ENCODE peak calls at places on chromosomes 4 and X, in five cellular contexts. H, R, T, V and J are unnamed samples.

GRCh38 chr4:152398060-152398459 is 137.8 kb downstream of the FBXW7 start:
- DNase-seq in H (peak), R (no peak), T (peak), V (no peak), J (peak)

GRCh38 chrX:106959897-106960296 is 39.7 kb downstream of the CLDN2 start:
- DNase-seq in H (peak), R (no peak), T (peak), V (no peak), J (peak)

GRCh38 chr4:102734591-102735385 is 26.0 kb downstream of the MANBA start:
- DNase-seq in H (no peak), R (no peak), T (peak), V (no peak), J (peak)

GRCh38 chrX:7264399-7264798 is 116.4 kb upstream of the PUDP start:
- DNase-seq in H (no peak), R (no peak), T (no peak), V (no peak), J (no peak)

GRCh38 chrX:12327836-12328235 is 189.6 kb downstream of the FRMPD4 start:
- DNase-seq in H (no peak), R (no peak), T (no peak), V (no peak), J (no peak)

GRCh38 chrX:49276671-49277519 is 7.3 kb downstream of the PPP1R3F start:
- DNase-seq in H (no peak), R (peak), T (no peak), V (no peak), J (peak)

GRCh38 chr4:10461091-10461849 is 4.0 kb upstream of the ZNF518B start:
- DNase-seq in H (peak), R (peak), T (peak), V (no peak), J (peak)

GRCh38 chr4:3271131-3271530 is 21.7 kb upstream of the RGS12 start:
- DNase-seq in H (no peak), R (no peak), T (no peak), V (no peak), J (no peak)

GRCh38 chr4:176002007-176002623 is 63.5 kb upstream of the WDR17 start:
- DNase-seq in H (peak), R (no peak), T (no peak), V (peak), J (peak)

GRCh38 chr4:128825226-128825625 is 15.7 kb downstream of the JADE1 start:
- DNase-seq in H (no peak), R (no peak), T (no peak), V (no peak), J (peak)

GRCh38 chr4:182175788-182176519 is 67.2 kb upstream of the TENM3 start:
- DNase-seq in H (no peak), R (no peak), T (no peak), V (no peak), J (no peak)

GRCh38 chrX:1336331-1337143 is at the start of gene IL3RA:
- DNase-seq in H (peak), R (no peak), T (no peak), V (no peak), J (peak)

GRCh38 chrX:34734383-34734782 is 77.3 kb upstream of the TMEM47 start:
- DNase-seq in H (peak), R (no peak), T (peak), V (no peak), J (peak)

GRCh38 chr4:154743683-154744340 is at the start of gene LRAT:
- DNase-seq in H (no peak), R (no peak), T (peak), V (peak), J (peak)

GRCh38 chr4:89001647-89002518 is 55.1 kb downstream of the FAM13A start:
- DNase-seq in H (peak), R (no peak), T (no peak), V (no peak), J (no peak)

GRCh38 chrX:17521871-17522693 is 147.1 kb downstream of the NHS start:
- DNase-seq in H (peak), R (peak), T (peak), V (no peak), J (peak)

GRCh38 chr4:29058519-29058918 is 1661.7 kb upstream of the PCDH7 start:
- DNase-seq in H (no peak), R (no peak), T (no peak), V (no peak), J (no peak)

GRCh38 chr4:610411-611261 is 14.7 kb upstream of the PDE6B start:
- DNase-seq in H (peak), R (no peak), T (peak), V (no peak), J (peak)

GRCh38 chrX:132802033-132802432 is 156.4 kb downstream of the HS6ST2 start:
- DNase-seq in H (no peak), R (no peak), T (no peak), V (no peak), J (no peak)

GRCh38 chr4:15164571-15164970 is 162.3 kb downstream of the CPEB2 start:
- DNase-seq in H (no peak), R (no peak), T (no peak), V (no peak), J (peak)

GRCh38 chrX:55008571-55009358 is 8.6 kb downstream of the APEX2 start:
- DNase-seq in H (no peak), R (no peak), T (peak), V (no peak), J (peak)

GRCh38 chrX:74422576-74423288 is 1.4 kb downstream of the SLC16A2 start:
- DNase-seq in H (peak), R (peak), T (peak), V (peak), J (peak)

GRCh38 chrX:45781901-45782553 is 581.4 kb upstream of the DIPK2B start:
- DNase-seq in H (peak), R (no peak), T (peak), V (no peak), J (peak)

GRCh38 chr4:144461906-144462305 is 184.1 kb upstream of the HHIP start:
- DNase-seq in H (no peak), R (no peak), T (no peak), V (no peak), J (no peak)

GRCh38 chr4:96691496-96691895 is 851.6 kb downstream of the PDHA2 start:
- DNase-seq in H (no peak), R (no peak), T (no peak), V (no peak), J (no peak)

GRCh38 chr4:67871867-67872266 is 11.9 kb downstream of the TMPRSS11D start:
- DNase-seq in H (peak), R (no peak), T (peak), V (no peak), J (peak)

GRCh38 chr4:187276786-187277408 is 553.2 kb upstream of the FAT1 start:
- DNase-seq in H (no peak), R (no peak), T (peak), V (no peak), J (peak)

GRCh38 chrX:119880552-119881437 is 9.2 kb downstream of the NDUFA1 start:
- DNase-seq in H (peak), R (no peak), T (peak), V (peak), J (peak)

GRCh38 chr4:110049951-110050925 is 137.6 kb downstream of the EGF start:
- DNase-seq in H (peak), R (peak), T (peak), V (peak), J (peak)

GRCh38 chr4:153257151-153257620 is 52.9 kb downstream of the TRIM2 start:
- DNase-seq in H (peak), R (peak), T (peak), V (no peak), J (peak)

GRCh38 chr4:119690871-119691270 is 62.3 kb upstream of the PDE5A start:
- DNase-seq in H (no peak), R (no peak), T (no peak), V (no peak), J (no peak)

DNA sequence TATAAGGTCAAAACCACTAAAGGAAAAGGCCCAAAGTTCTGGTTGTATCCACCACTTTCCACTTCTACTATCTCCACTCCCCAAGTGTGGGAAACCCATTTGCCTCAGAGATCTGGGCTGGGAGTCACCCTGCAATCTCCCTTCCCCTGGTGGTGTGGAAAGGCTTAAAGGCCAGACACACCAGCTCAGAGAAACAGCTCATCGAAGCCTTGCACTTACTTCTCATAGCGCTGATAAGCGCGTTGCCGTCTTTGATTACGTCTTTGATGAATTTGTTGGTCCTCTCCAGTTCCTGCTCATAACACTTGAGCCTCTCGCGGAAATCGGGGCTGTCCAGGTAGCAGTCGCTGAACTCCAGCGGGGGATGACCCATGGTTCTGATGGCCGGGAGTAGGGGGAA is 647 bp downstream of the OPHN1 start:
- DNase-seq in H (peak), R (no peak), T (peak), V (peak), J (peak)
- H3K4me3 ChIP-seq in H (peak), R (peak), T (peak), V (peak), J (peak)

GRCh38 chr4:2040391-2041233 is 18.5 kb upstream of the NAT8L start:
- DNase-seq in H (no peak), R (no peak), T (no peak), V (no peak), J (no peak)
- H3K4me3 ChIP-seq in H (peak), R (peak), T (no peak), V (peak), J (peak)

GRCh38 chr4:173531085-173531965 is 1.3 kb upstream of the HAND2 start:
- DNase-seq in H (peak), R (peak), T (no peak), V (no peak), J (peak)
- H3K4me3 ChIP-seq in H (no peak), R (peak), T (no peak), V (peak), J (peak)

GRCh38 chr4:95129708-95130343 is 372.1 kb downstream of the BMPR1B start:
- DNase-seq in H (peak), R (peak), T (peak), V (no peak), J (peak)
- H3K4me3 ChIP-seq in H (peak), R (no peak), T (peak), V (no peak), J (peak)

GRCh38 chr4:54230479-54231418 is 1.7 kb downstream of the PDGFRA start:
- DNase-seq in H (peak), R (peak), T (peak), V (no peak), J (peak)
- H3K4me3 ChIP-seq in H (peak), R (peak), T (peak), V (no peak), J (peak)

GRCh38 chr4:34771632-34772031 is 1472.7 kb downstream of the ARAP2 start:
- DNase-seq in H (no peak), R (no peak), T (no peak), V (no peak), J (no peak)

DNA sequence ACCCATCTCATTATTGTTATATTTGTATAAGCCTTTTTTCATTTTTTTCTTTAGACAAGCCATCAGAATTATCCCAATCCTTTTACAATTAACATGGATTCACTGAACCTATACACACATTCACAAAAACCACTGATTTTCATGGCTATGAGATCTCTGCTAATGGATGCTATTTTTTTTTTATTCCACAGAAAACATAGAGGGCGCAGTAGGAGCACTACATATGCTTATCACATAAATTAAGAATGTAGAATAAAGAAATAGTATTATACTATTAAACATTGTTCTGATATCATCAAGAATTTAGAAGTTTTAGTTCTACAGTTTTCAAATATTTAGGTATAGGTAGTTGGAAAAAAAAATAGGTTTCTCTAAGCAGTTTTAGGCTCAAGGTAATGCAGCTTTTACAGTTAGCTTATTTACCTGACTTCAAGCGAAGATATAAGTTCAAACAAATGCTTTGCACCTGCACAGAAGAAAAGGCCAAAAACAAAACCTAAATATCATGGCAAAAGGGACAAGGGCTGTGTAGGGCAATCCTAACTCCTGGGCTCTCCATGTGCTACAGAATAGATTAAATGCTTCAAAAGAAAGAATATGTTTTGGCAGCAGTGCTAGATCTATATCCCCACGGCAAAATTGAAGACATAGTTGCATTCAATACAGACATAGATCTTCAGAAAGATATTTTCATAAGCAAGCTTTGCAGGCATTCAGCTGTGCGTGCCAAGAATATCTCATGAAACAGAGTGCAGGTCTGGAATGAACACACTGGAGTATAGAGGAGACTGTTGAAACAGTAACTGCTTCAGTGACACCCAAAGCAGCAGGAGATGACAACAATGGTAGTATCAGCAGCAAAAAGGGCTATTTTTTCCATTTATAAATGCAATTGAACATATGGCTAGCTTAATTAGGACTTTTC is 1477.1 kb downstream of the ARAP2 start:
- DNase-seq in H (no peak), R (no peak), T (no peak), V (no peak), J (no peak)
- H3K4me3 ChIP-seq in H (no peak), R (no peak), T (no peak), V (no peak), J (no peak)

DNA sequence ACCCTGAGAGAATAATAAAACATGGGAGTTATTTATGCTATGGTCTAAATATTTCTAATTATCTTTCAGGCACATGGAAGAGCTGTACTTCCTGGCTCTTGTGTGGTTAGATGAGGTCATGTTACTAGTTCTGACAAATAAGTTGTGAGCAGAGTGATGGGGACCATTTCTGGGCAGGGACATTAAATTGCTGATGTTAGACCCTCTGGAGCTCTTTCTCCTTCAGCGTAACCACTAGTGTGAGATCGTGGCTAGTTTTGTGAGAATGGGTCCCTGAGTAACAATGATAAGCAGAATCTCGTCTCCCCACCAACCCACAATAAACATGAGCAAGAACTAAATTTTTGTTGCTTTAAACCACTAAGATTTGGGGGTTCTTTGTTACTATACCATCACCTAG is 107.9 kb downstream of the MAML3 start:
- DNase-seq in H (no peak), R (no peak), T (no peak), V (no peak), J (no peak)
- H3K4me3 ChIP-seq in H (no peak), R (no peak), T (no peak), V (no peak), J (no peak)